ENCODE peak calls at places on chromosomes 6 and 20, in four cellular contexts. Q is brain microvascular endothelial cell, K is WERI-Rb-1, C is tibial nerve. Y is an unnamed sample.

GRCh38 chr20:59159091-59159821 is 4.4 kb upstream of the ZNF831 start:
- DNase-seq in Q (no peak), K (peak; percentile 62), C (no peak), Y (no peak)

GRCh38 chr6:7414811-7415210 is 25.2 kb downstream of the RIOK1 start:
- DNase-seq in C (no peak), Q (peak; percentile 61), K (no peak), Y (no peak)

GRCh38 chr6:157005940-157006339 is 228.8 kb downstream of the ARID1B start:
- DNase-seq in Q (no peak), K (no peak), C (no peak), Y (no peak)

GRCh38 chr20:54382419-54382818 is 93.0 kb upstream of the DOK5 start:
- DNase-seq in C (no peak), Q (no peak), K (no peak), Y (no peak)

GRCh38 chr6:131510094-131510493 is 62.9 kb upstream of the ARG1 start:
- DNase-seq in Q (no peak), K (no peak), C (no peak), Y (no peak)

GRCh38 chr6:12485226-12485764 is 195.1 kb downstream of the EDN1 start:
- DNase-seq in Q (no peak), C (no peak), K (no peak), Y (no peak)

GRCh38 chr6:144219056-144219685 is 66.0 kb upstream of the UTRN start:
- DNase-seq in K (no peak), Q (no peak), C (no peak), Y (no peak)

GRCh38 chr20:1392443-1392692 is 486 bp downstream of the FKBP1A start:
- DNase-seq in C (no peak), Q (no peak), K (no peak), Y (no peak)

DNA sequence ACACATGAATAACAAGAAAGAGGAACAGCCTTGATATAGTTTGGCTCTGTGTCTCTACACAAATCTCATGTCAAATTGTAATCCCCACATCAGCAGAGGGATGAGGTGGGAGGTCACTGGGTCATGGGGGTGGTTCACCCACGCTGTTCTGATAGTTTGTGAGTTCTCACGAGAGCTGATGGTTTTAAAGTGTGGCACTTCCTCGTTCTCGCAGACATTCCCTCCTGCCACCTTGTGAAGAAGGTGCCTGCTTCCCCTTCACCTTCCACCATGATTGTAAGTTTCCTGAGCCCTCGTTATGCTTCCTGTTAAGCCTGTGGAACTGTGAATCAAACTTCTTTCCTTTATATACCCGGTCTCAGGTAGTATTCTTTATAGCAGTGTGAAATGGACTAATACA is 13.1 kb downstream of the SRPK1 start:
- DNase-seq in K (no peak), C (no peak), Q (no peak), Y (no peak)
- H3K4me3 ChIP-seq in K (no peak overlapping the region), C (no peak overlapping the region), Q (no peak overlapping the region), Y (no peak overlapping the region)

GRCh38 chr6:146855889-146856288 is 257.1 kb downstream of the ADGB start:
- DNase-seq in C (no peak), K (no peak), Q (no peak), Y (no peak)
- H3K27ac ChIP-seq in C (no peak overlapping the region), K (no peak overlapping the region), Q (no peak overlapping the region), Y (no peak overlapping the region)

GRCh38 chr6:135722182-135722581 is 129.3 kb upstream of the PDE7B start:
- DNase-seq in C (no peak), K (no peak), Q (no peak), Y (no peak)

GRCh38 chr6:135728589-135728988 is 122.9 kb upstream of the PDE7B start:
- DNase-seq in Q (no peak), K (no peak), C (no peak), Y (no peak)

GRCh38 chr6:135722679-135723078 is 128.8 kb upstream of the PDE7B start:
- DNase-seq in Q (peak; percentile 87), K (no peak), C (no peak), Y (no peak)
- TF ChIP-seq CTCF in Q (no peak), K (no peak), C (no peak), Y (no peak)

GRCh38 chr6:52539607-52540006 is 37.3 kb downstream of the TRAM2 start:
- DNase-seq in K (no peak), C (no peak), Q (peak; percentile 75), Y (no peak)

GRCh38 chr6:52538921-52539354 is 37.9 kb downstream of the TRAM2 start:
- DNase-seq in Q (peak; percentile 62), C (no peak), K (no peak), Y (no peak)

GRCh38 chr6:52538252-52538905 is 38.5 kb downstream of the TRAM2 start:
- DNase-seq in C (no peak), K (no peak), Q (no peak), Y (no peak)

GRCh38 chr6:52541135-52541534 is 35.7 kb downstream of the TRAM2 start:
- DNase-seq in K (no peak), Q (no peak), C (no peak), Y (no peak)

GRCh38 chr6:52540286-52540902 is 36.5 kb downstream of the TRAM2 start:
- DNase-seq in K (no peak), C (no peak), Q (no peak), Y (no peak)
- H3K4me3 ChIP-seq in K (no peak overlapping the region), C (no peak overlapping the region), Q (no peak overlapping the region), Y (no peak overlapping the region)

DNA sequence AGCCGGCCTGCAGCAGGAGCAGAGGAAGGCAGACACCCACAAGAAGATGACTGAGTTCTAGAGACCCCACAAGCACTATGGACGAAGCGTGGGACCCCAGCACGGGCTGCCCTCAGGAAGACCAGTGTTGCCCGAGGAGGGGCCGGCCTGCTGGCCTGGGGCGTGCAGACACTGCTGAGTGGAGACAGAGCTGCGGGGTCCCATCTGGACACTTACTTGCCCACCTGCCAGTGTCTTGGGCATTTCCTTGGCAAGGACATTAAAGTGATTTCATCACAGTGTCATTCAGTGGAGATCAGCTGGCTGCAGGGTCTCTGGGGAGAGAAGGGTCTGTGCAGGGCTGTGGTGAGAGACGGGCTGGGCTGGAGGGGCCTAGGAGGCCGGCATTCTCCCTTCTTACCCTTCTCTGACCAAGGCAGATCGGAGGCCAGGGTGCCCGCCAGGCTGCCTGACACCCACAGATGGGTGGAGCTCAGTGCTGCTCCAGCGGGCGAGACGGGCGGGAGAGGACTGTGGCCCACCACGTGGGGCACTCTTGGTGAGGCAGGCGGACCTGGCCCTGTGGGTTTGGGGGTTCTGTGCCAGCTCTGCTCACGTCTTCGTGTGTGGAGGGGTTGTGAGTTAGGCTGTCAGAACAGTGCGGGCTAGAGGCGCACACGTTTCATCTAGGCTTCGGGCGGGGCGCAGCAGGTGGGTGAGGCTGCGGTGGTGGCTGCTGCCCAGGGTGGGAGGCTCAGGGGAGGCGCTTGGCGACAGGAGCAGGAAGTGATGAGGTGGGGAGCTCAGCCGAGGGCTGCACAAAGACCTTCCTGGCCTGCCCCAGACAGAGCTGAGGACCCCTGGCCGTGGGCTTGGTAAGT is at the start of gene LIME1:
- DNase-seq in C (no peak), Q (no peak), K (no peak), Y (no peak)
- H3K27ac ChIP-seq in C (peak within 1 kb of the TSS; percentile 65), Q (no peak within 1 kb of the TSS), K (no peak within 1 kb of the TSS), Y (peak within 1 kb of the TSS; percentile 70)

GRCh38 chr6:75934643-75935472 is 137.6 kb downstream of the IMPG1 start:
- DNase-seq in C (no peak), K (peak; percentile 43), Q (peak; percentile 73), Y (peak; percentile 47)

GRCh38 chr6:75930954-75931689 is 141.3 kb downstream of the IMPG1 start:
- DNase-seq in Q (no peak), K (no peak), C (no peak), Y (no peak)

GRCh38 chr6:75935473-75935793 is 137.0 kb downstream of the IMPG1 start:
- DNase-seq in C (no peak), Q (no peak), K (no peak), Y (no peak)

GRCh38 chr6:75933387-75933975 is 139.0 kb downstream of the IMPG1 start:
- DNase-seq in Q (no peak), C (peak; percentile 27), K (no peak), Y (no peak)

GRCh38 chr6:75932067-75932466 is 140.4 kb downstream of the IMPG1 start:
- DNase-seq in C (no peak), Q (peak; percentile 35), K (peak; percentile 69), Y (peak; percentile 49)
- TF ChIP-seq CTCF in C (no peak), Q (peak; percentile 86), K (peak; percentile 71), Y (peak; percentile 61)

DNA sequence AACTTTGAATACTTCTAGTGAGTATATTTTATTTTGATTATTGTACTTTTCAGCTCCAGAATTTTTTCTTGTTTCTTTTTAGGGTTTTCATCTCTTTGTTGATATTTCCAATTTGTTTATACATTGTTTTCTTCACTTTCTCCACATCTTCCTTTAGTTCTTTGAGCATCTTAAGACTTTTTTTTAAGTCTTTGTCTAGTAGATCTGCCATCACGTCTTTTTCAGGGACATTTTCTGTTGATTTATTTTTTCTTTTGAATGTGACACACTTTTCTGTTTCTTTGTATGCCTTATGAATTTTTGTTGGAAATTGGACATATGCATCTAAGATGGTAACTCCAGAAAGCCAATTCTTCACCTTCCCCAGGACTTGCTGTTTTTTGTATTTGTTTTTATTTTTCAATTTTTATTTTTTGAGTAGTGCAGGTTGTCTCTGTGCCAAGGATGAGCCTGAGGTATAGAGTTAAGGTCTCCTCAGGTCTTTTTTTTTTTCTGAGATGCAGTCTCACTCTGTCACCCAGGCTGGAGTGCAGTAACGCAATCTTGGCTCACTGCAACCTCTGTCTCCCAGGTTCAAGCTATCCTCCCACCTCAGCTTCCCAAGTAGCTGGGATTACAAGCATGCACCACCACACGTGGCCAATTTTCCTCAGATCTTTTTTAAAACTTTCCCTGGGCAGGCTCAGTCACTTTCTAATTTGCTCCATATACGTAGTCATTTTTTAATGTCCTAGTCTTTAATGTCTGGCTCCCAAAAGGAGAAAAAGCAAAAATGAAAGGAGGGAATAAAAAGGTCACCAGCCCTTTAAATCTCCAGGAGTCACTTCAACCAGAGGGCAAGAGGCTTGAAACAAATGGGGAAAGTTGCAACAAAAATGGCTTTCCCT is 6.7 kb upstream of the CMTR1 start:
- DNase-seq in K (no peak), C (no peak), Q (no peak), Y (no peak)
- H3K4me3 ChIP-seq in K (no peak overlapping the region), C (no peak overlapping the region), Q (no peak overlapping the region), Y (no peak overlapping the region)

DNA sequence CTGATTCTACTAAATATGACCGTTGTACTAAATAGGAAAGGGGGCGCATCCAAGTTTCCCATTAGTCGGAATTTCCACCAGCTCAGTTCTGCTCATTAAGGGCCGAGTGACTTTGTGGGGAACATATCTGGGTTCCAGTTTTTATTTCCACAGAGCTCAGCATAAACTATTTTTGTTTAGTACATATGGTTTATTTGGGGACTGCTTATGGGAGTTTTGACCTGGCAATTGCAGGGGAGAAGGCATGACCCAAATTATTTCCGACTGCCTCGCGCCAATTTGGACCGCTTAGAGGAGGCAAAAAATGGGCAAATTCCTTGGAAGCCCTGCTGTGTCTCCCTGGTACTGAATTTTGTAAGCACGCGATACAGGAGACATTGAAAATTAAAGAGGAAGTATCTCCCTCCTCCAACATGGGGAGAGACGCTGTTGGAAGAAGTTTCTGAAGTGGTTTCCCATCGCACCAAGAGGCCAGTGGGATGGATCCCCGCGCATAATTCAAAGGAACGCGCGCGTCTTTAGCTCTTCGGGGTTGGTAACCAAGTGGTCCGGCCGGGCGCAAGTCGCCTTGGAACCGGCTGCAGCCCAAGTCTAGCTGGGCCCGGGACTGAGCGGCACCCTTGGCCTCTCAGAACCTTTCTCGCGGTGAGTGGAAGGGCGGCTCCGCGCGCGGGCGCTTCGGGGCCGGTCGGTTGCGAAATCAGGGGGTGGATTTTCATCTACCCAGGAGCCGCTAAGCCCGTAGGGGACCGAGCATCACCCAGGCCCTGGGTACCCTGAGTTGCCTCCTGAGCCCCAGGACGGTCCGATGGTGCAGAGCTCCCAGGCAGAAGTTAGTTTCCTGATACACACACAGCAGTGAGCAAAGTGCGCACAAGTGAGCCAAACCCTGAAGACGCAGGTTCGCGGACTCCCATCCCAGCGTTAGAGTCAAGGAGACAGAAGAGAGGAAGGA is 6.3 kb downstream of the NKX2-2 start:
- DNase-seq in Q (no peak), K (no peak), C (no peak), Y (no peak)
- H3K27ac ChIP-seq in Q (no peak overlapping the region), K (no peak overlapping the region), C (no peak overlapping the region), Y (peak overlapping the region; percentile 91)